ENCODE peak calls at places on chromosomes 2 and 18, in nine cellular contexts. X, O, U, N, I, Z, V, L and J are unnamed samples.

GRCh38 chr2:236755278-236755840 is 185.7 kb downstream of the ACKR3 start:
- DNase-seq in X (no peak), O (no peak), U (no peak), N (no peak), I (no peak), Z (no peak), V (no peak), L (no peak), J (no peak)

GRCh38 chr18:32092422-32093105 is 890 bp downstream of the RNF138 start:
- DNase-seq in X (peak; percentile 99), O (peak; percentile 100), U (peak; percentile 93), N (peak; percentile 99), I (peak; percentile 99), Z (peak; percentile 99), V (peak; percentile 100), L (peak; percentile 87), J (peak; percentile 98)

GRCh38 chr2:188079176-188079575 is 212.5 kb upstream of the GULP1 start:
- DNase-seq in X (no peak), O (peak; percentile 75), U (peak; percentile 87), N (peak; percentile 84), I (no peak), Z (no peak), V (no peak), L (no peak), J (no peak)

GRCh38 chr2:190674966-190675650 is 26.2 kb downstream of the NAB1 start:
- DNase-seq in X (no peak), O (no peak), U (no peak), N (no peak), I (no peak), Z (no peak), V (no peak), L (no peak), J (no peak)

GRCh38 chr2:231037202-231037730 is at the start of gene C2orf72:
- DNase-seq in X (no peak), O (peak; percentile 55), U (no peak), N (peak; percentile 36), I (no peak), Z (peak; percentile 29), V (no peak), L (no peak), J (no peak)

GRCh38 chr2:234998404-234999211 is 46.8 kb downstream of the SH3BP4 start:
- DNase-seq in X (no peak), O (no peak), U (no peak), N (no peak), I (no peak), Z (no peak), V (no peak), L (no peak), J (no peak)

GRCh38 chr18:58221060-58221725 is 177.2 kb downstream of the NEDD4L start:
- DNase-seq in X (no peak), O (no peak), U (peak; percentile 89), N (peak; percentile 27), I (no peak), Z (no peak), V (no peak), L (no peak), J (no peak)

GRCh38 chr2:235201796-235202195 is 250.0 kb downstream of the SH3BP4 start:
- DNase-seq in X (no peak), O (no peak), U (no peak), N (no peak), I (no peak), Z (no peak), V (no peak), L (no peak), J (no peak)

GRCh38 chr2:241852116-241852980 is 6.3 kb downstream of the PDCD1 start:
- DNase-seq in X (no peak), O (no peak), U (no peak), N (no peak), I (no peak), Z (no peak), V (no peak), L (no peak), J (no peak)

GRCh38 chr2:147398301-147398700 is 446.5 kb upstream of the ACVR2A start:
- DNase-seq in X (no peak), O (no peak), U (no peak), N (no peak), I (no peak), Z (no peak), V (no peak), L (no peak), J (no peak)

GRCh38 chr18:63578357-63578958 is 8.7 kb upstream of the SERPINB13 start:
- DNase-seq in X (no peak), O (peak; percentile 32), U (peak; percentile 19), N (peak; percentile 54), I (no peak), Z (peak; percentile 30), V (peak; percentile 28), L (no peak), J (no peak)

GRCh38 chr2:219168526-219168925 is 1.3 kb downstream of the SLC23A3 start:
- DNase-seq in X (no peak), O (no peak), U (no peak), N (peak; percentile 32), I (no peak), Z (no peak), V (no peak), L (no peak), J (no peak)

GRCh38 chr2:30679416-30680088 is 127.7 kb downstream of the CAPN13 start:
- DNase-seq in X (no peak), O (peak; percentile 78), U (no peak), N (peak; percentile 85), I (no peak), Z (no peak), V (peak; percentile 17), L (no peak), J (no peak)

GRCh38 chr18:63564021-63564420 is 21.9 kb downstream of the SERPINB12 start:
- DNase-seq in X (no peak), O (no peak), U (no peak), N (no peak), I (no peak), Z (no peak), V (no peak), L (no peak), J (no peak)